ENCODE peak calls at places on chromosomes 3 and 15, in nine cellular contexts. K, A, O, F, R, L, I, H and P are unnamed samples.

GRCh38 chr15:65868546-65869126 is 655 bp upstream of the RAB11A start:
- DNase-seq in K (no peak), A (no peak), O (no peak), F (no peak), R (no peak), L (no peak), I (no peak), H (no peak), P (no peak)

GRCh38 chr15:85380860-85381535 is 595 bp downstream of the AKAP13 start:
- DNase-seq in K (no peak), A (peak; percentile 50), O (no peak), F (peak; percentile 41), R (peak; percentile 52), L (no peak), I (no peak), H (peak; percentile 73), P (peak; percentile 78)

GRCh38 chr3:193620650-193621049 is 27.6 kb downstream of the OPA1 start:
- DNase-seq in K (no peak), A (no peak), O (no peak), F (no peak), R (no peak), L (peak; percentile 7), I (peak; percentile 1), H (no peak), P (no peak)

GRCh38 chr15:38398134-38398533 is 55.8 kb upstream of the FAM98B start:
- DNase-seq in K (peak; percentile 90), A (no peak), O (no peak), F (no peak), R (no peak), L (peak; percentile 95), I (peak; percentile 14), H (no peak), P (peak; percentile 20)

GRCh38 chr15:96889734-96890480 is 559.4 kb downstream of the NR2F2 start:
- DNase-seq in K (no peak), A (no peak), O (no peak), F (no peak), R (peak; percentile 38), L (no peak), I (no peak), H (no peak), P (no peak)

GRCh38 chr3:73637042-73637441 is 12.3 kb upstream of the PDZRN3 start:
- DNase-seq in K (no peak), A (no peak), O (no peak), F (no peak), R (no peak), L (no peak), I (no peak), H (no peak), P (no peak)

GRCh38 chr3:152272771-152273242 is 4.1 kb downstream of the MBNL1 start:
- DNase-seq in K (peak; percentile 70), A (no peak), O (no peak), F (peak; percentile 43), R (no peak), L (peak; percentile 65), I (no peak), H (no peak), P (no peak)

GRCh38 chr3:194602580-194603300 is 30.5 kb downstream of the TMEM44 start:
- DNase-seq in K (no peak), A (no peak), O (no peak), F (no peak), R (no peak), L (no peak), I (no peak), H (no peak), P (no peak)

GRCh38 chr15:63933522-63933921 is 99.8 kb upstream of the HERC1 start:
- DNase-seq in K (no peak), A (no peak), O (no peak), F (no peak), R (no peak), L (peak; percentile 73), I (no peak), H (peak; percentile 21), P (peak; percentile 4)

GRCh38 chr15:77784361-77785292 is 151.9 kb upstream of the LINGO1 start:
- DNase-seq in K (no peak), A (no peak), O (no peak), F (no peak), R (no peak), L (no peak), I (peak; percentile 64), H (no peak), P (no peak)

GRCh38 chr15:35514759-35515158 is 31.2 kb downstream of the DPH6 start:
- DNase-seq in K (no peak), A (no peak), O (no peak), F (no peak), R (no peak), L (no peak), I (no peak), H (no peak), P (no peak)

GRCh38 chr3:119690043-119690656 is 12.7 kb upstream of the CFAP91 start:
- DNase-seq in K (no peak), A (no peak), O (no peak), F (no peak), R (no peak), L (peak; percentile 15), I (peak; percentile 24), H (no peak), P (no peak)

GRCh38 chr3:38227989-38228388 is 37.6 kb upstream of the SLC22A13 start:
- DNase-seq in K (no peak), A (no peak), O (no peak), F (no peak), R (no peak), L (peak; percentile 47), I (peak; percentile 24), H (no peak), P (no peak)

GRCh38 chr3:38222032-38222634 is 43.5 kb upstream of the SLC22A13 start:
- DNase-seq in K (no peak), A (no peak), O (no peak), F (no peak), R (no peak), L (no peak), I (no peak), H (no peak), P (no peak)

GRCh38 chr3:38224357-38224756 is 41.3 kb upstream of the SLC22A13 start:
- DNase-seq in K (no peak), A (no peak), O (no peak), F (no peak), R (no peak), L (no peak), I (no peak), H (no peak), P (no peak)

GRCh38 chr3:38229036-38229435 is 36.6 kb upstream of the SLC22A13 start:
- DNase-seq in K (no peak), A (no peak), O (no peak), F (no peak), R (no peak), L (no peak), I (no peak), H (no peak), P (no peak)

GRCh38 chr3:38226273-38226672 is 39.3 kb upstream of the SLC22A13 start:
- DNase-seq in K (no peak), A (no peak), O (no peak), F (no peak), R (no peak), L (peak; percentile 51), I (no peak), H (no peak), P (no peak)
- H3K27ac ChIP-seq in K (no peak overlapping the region), A (no peak overlapping the region), O (no peak overlapping the region), F (no peak overlapping the region), R (no peak overlapping the region), L (peak overlapping the region; percentile 43), I (no peak overlapping the region), H (no peak overlapping the region), P (no peak overlapping the region)

DNA sequence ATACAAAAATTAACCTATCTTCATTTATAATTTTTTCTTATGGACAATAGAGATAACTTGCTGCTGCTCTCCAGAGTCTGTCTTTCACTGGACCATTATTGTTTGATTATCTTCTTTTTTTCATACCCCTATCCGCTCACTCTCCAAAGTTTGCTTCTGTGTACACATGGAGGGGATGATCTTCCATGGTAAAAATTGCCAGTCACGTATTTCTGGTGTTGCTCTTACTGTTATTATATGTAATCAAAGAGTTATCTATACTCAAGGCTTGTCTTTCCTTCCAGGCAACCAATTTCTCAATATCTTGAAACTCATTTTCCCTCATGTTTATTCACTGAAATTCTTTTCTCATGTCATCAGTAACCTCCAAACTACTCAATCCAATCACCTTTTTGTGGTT is 817.8 kb upstream of the NECTIN3 start:
- DNase-seq in K (no peak), A (no peak), O (no peak), F (no peak), R (no peak), L (no peak), I (no peak), H (no peak), P (no peak)
- H3K4me3 ChIP-seq in K (no peak overlapping the region), A (no peak overlapping the region), O (no peak overlapping the region), F (no peak overlapping the region), R (no peak overlapping the region), L (no peak overlapping the region), I (no peak overlapping the region), H (no peak overlapping the region), P (no peak overlapping the region)

DNA sequence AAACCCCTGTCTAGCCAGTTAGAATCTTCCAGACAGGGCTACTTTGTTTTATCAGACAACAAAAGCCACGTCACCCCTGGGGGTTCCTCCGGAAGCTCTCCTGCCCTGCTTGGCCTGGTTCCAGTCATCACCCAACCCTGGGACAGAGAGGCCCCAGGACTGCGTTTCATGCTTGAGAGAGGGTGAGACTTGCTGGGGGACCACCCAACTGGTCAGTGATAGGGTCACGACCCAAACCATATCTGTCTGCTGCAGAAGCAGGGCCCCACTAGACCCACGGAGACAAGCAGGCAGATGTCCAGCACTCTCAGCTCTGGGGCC is 1.2 kb downstream of the NT5DC2 start:
- DNase-seq in K (no peak), A (peak; percentile 41), O (no peak), F (no peak), R (no peak), L (no peak), I (no peak), H (peak; percentile 20), P (peak; percentile 73)
- H3K27ac ChIP-seq in K (no peak overlapping the region), A (peak overlapping the region; percentile 70), O (peak overlapping the region; percentile 91), F (no peak overlapping the region), R (no peak overlapping the region), L (no peak overlapping the region), I (peak overlapping the region; percentile 94), H (no peak overlapping the region), P (peak overlapping the region; percentile 49)

GRCh38 chr15:73930790-73931281 is 4.6 kb downstream of the LOXL1 start:
- DNase-seq in K (no peak), A (no peak), O (no peak), F (no peak), R (no peak), L (no peak), I (no peak), H (no peak), P (no peak)

GRCh38 chr15:73931441-73931840 is 5.2 kb downstream of the LOXL1 start:
- DNase-seq in K (no peak), A (no peak), O (no peak), F (no peak), R (no peak), L (no peak), I (no peak), H (no peak), P (no peak)

GRCh38 chr15:73928241-73928579 is 1.9 kb downstream of the LOXL1 start:
- DNase-seq in K (no peak), A (no peak), O (no peak), F (peak; percentile 58), R (no peak), L (no peak), I (no peak), H (no peak), P (no peak)

GRCh38 chr15:73928971-73929627 is 2.8 kb downstream of the LOXL1 start:
- DNase-seq in K (no peak), A (no peak), O (no peak), F (no peak), R (no peak), L (no peak), I (no peak), H (no peak), P (peak; percentile 65)

GRCh38 chr15:73930371-73930770 is 4.1 kb downstream of the LOXL1 start:
- DNase-seq in K (peak; percentile 66), A (no peak), O (no peak), F (no peak), R (no peak), L (peak; percentile 39), I (no peak), H (no peak), P (peak; percentile 88)
- H3K4me3 ChIP-seq in K (peak overlapping the region; percentile 90), A (no peak overlapping the region), O (no peak overlapping the region), F (no peak overlapping the region), R (no peak overlapping the region), L (no peak overlapping the region), I (no peak overlapping the region), H (no peak overlapping the region), P (peak overlapping the region; percentile 13)